ENCODE peak calls at places on chromosomes 4 and X, in six cellular contexts. K is cardiac muscle cell, B is GM13976, M is bronchial epithelial cell, E is fibroblast of pulmonary artery, A is BE2C. Q is an unnamed sample.

GRCh38 chr4:111512081-111512774 is 633.0 kb upstream of the FAM241A start:
- DNase-seq in K (no peak), B (no peak), M (peak), E (peak), A (no peak), Q (no peak)

GRCh38 chr4:150950657-150951056 is 64.4 kb downstream of the LRBA start:
- DNase-seq in K (peak), B (no peak), M (no peak), E (no peak), A (no peak), Q (no peak)

GRCh38 chrX:132843387-132843786 is 115.0 kb downstream of the HS6ST2 start:
- DNase-seq in K (no peak), B (no peak), M (peak), E (no peak), A (no peak), Q (no peak)

GRCh38 chr4:13887010-13887409 is 259.5 kb upstream of the BOD1L1 start:
- DNase-seq in K (no peak), B (no peak), M (no peak), E (no peak), A (no peak), Q (no peak)

GRCh38 chr4:112173593-112174559 is 28.6 kb downstream of the FAM241A start:
- DNase-seq in K (no peak), B (no peak), M (peak), E (no peak), A (no peak), Q (no peak)

GRCh38 chr4:64230709-64231310 is 178.4 kb downstream of the TECRL start:
- DNase-seq in K (peak), B (no peak), M (no peak), E (peak), A (no peak), Q (no peak)

GRCh38 chrX:51837926-51838325 is 55.5 kb upstream of the MAGED1 start:
- DNase-seq in K (no peak), B (no peak), M (no peak), E (peak), A (peak), Q (no peak)

GRCh38 chr4:104811727-104812126 is 317.0 kb upstream of the CXXC4 start:
- DNase-seq in K (no peak), B (no peak), M (no peak), E (no peak), A (peak), Q (no peak)

GRCh38 chr4:173171098-173171497 is 2.5 kb downstream of the GALNT7 start:
- DNase-seq in K (peak), B (no peak), M (peak), E (peak), A (no peak), Q (no peak)

GRCh38 chr4:173076903-173077629 is 91.5 kb upstream of the GALNT7 start:
- DNase-seq in K (no peak), B (no peak), M (peak), E (no peak), A (no peak), Q (no peak)

GRCh38 chr4:2337896-2338295 is 76.0 kb upstream of the MXD4 start:
- DNase-seq in K (no peak), B (no peak), M (no peak), E (no peak), A (no peak), Q (no peak)

GRCh38 chr4:183185018-183185417 is 86.0 kb downstream of the WWC2 start:
- DNase-seq in K (no peak), B (no peak), M (no peak), E (no peak), A (no peak), Q (no peak)

GRCh38 chr4:80035336-80035735 is 37.7 kb downstream of the ANTXR2 start:
- DNase-seq in K (peak), B (no peak), M (no peak), E (no peak), A (no peak), Q (no peak)

GRCh38 chr4:2996437-2996836 is 33.1 kb downstream of the GRK4 start:
- DNase-seq in K (no peak), B (no peak), M (no peak), E (no peak), A (no peak), Q (no peak)

GRCh38 chrX:33194289-33194688 is 17.1 kb downstream of the DMD start:
- DNase-seq in K (no peak), B (no peak), M (no peak), E (no peak), A (no peak), Q (no peak)

GRCh38 chr4:1596393-1596792 is 87.7 kb downstream of the FAM53A start:
- DNase-seq in K (no peak), B (no peak), M (no peak), E (no peak), A (no peak), Q (no peak)

GRCh38 chrX:109974906-109975655 is 27.8 kb upstream of the TMEM164 start:
- DNase-seq in K (no peak), B (no peak), M (no peak), E (no peak), A (no peak), Q (no peak)

GRCh38 chr4:185395255-185395955 is at the start of gene LRP2BP:
- DNase-seq in K (no peak), B (peak), M (peak), E (peak), A (no peak), Q (peak)

DNA sequence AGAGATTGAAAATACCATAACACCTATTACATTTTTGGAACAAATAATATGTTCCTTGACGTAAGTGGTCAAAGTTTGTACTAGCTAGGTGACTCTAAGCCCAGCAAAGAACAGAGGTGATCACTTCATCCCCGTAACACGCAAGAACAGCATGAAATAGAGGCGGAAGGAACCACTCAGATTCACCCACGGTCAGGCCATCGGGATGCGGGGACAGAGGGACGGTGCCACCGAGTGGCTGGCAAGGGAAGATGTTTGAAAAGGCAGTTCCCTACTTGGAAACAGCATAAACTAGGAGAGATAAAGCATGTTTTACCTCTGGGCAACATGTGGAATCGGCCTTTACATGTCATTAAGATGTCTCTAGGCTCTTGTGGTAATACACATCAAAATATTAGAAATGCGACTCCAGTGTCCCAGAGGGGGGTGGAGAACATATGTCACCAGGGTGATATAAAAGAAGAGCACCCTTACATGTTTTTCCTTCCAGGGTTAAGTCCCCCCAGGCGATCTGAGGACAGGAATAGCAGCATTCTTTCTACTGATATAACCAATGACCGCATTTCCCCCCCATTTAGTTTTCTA is 84.0 kb downstream of the PHKA2 start:
- DNase-seq in K (no peak), B (peak), M (peak), E (peak), A (peak), Q (peak)
- TF ChIP-seq CTCF in K (peak), B (no peak), M (peak), E (peak), A (peak), Q (peak)

GRCh38 chrX:152642931-152643525 is 5.3 kb downstream of the GABRQ start:
- DNase-seq in K (no peak), B (no peak), M (no peak), E (no peak), A (no peak), Q (no peak)

GRCh38 chrX:152639426-152639825 is 1.7 kb downstream of the GABRQ start:
- DNase-seq in K (no peak), B (no peak), M (no peak), E (no peak), A (no peak), Q (no peak)

GRCh38 chrX:152641256-152641875 is 3.7 kb downstream of the GABRQ start:
- DNase-seq in K (no peak), B (no peak), M (no peak), E (no peak), A (no peak), Q (no peak)

GRCh38 chrX:152640039-152640818 is 2.5 kb downstream of the GABRQ start:
- DNase-seq in K (no peak), B (no peak), M (peak), E (no peak), A (no peak), Q (no peak)

DNA sequence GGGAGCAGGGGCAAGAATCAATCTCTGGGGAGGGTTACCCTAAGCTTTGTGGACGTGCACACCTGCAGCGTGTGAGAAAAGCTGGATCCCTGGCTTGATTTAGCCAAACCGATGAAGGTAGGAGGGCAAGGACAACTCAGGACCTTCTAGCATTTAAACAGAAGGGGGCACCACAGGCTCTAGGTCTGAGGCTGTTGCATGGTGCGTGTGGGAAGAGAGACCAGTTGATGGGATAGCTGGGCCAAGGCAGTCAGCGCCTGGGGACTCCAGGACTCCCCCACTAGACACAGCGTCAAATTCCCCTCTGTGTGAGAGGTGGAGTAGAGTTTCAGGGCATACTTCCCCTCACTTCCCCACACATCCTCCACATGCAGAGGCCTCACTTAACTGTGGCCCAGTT is 4.3 kb downstream of the GABRQ start:
- DNase-seq in K (peak), B (peak), M (peak), E (peak), A (peak), Q (peak)
- TF ChIP-seq CTCF in K (peak), B (no peak), M (peak), E (no peak), A (peak), Q (no peak)

GRCh38 chrX:75038925-75039324 is 113.7 kb upstream of the NEXMIF start:
- DNase-seq in K (peak), B (peak), M (peak), E (peak), A (peak), Q (no peak)
- TF ChIP-seq CTCF in K (peak), B (peak), M (no peak), E (peak), A (peak), Q (peak)

DNA sequence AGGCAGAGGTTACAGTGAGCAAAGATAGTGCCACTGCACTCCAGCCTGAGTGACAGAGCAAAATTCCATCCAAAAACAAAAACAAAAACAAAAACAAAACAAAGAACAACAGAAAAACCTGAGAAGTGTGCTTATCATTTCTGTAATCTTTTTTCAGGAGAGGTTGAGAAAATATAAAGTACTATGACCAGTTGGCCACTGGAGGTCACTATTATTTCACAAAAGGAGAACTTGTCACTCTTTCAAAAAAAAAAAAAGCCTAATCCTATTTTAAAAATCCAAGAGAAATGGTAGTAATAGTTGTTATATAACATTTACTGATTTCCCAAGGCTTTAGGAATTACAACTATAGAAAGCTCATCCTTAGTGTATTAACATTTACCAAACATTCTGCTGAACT is 24.9 kb upstream of the RNF150 start:
- DNase-seq in K (peak), B (peak), M (peak), E (peak), A (no peak), Q (peak)
- TF ChIP-seq CTCF in K (peak), B (peak), M (peak), E (peak), A (peak), Q (peak)

GRCh38 chr4:26161030-26161824 is 159.6 kb upstream of the RBPJ start:
- DNase-seq in K (no peak), B (no peak), M (no peak), E (no peak), A (no peak), Q (no peak)
- TF ChIP-seq CTCF in K (peak), B (no peak), M (peak), E (peak), A (peak), Q (peak)

DNA sequence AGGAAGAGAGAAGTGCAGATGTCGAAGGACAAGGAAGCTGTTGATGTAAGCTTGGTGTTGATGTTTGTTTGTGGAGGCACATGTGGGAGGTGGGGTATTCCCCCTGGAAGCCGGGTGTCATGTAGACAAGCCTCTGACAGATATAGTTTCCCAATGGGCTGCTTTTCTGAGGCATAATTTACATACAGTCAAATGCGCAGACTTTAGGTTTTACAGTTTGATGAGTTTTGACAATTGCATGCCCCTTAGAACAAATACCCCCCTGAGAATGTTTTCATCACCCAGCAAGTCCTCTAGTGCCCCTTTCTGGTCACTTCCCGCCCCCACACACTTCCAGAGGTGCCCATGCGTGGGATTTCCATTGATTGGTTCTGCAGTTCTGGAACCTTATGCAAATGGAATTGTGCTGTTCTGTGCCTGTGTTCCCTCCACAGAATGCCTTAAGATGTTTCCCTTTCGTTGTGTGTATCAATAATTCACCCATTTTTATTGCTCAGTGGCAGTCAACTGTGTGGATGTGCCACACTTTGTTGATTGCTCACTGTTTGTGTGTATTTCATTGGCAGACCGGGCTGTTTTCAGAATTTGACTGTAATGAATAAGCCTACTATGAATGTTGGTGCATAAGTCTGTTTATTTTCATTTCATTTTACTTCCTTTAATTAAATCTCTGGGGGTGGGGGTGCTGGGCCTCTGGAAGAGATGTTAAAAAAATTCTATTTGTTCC is 8.5 kb downstream of the EVC start:
- DNase-seq in K (no peak), B (no peak), M (no peak), E (no peak), A (no peak), Q (no peak)
- TF ChIP-seq CTCF in K (no peak), B (no peak), M (no peak), E (no peak), A (no peak), Q (no peak)

GRCh38 chr4:102794999-102795398 is 32.4 kb downstream of the UBE2D3 start:
- DNase-seq in K (no peak), B (no peak), M (no peak), E (no peak), A (no peak), Q (no peak)
- TF ChIP-seq CTCF in K (no peak), B (no peak), M (no peak), E (no peak), A (no peak), Q (no peak)

DNA sequence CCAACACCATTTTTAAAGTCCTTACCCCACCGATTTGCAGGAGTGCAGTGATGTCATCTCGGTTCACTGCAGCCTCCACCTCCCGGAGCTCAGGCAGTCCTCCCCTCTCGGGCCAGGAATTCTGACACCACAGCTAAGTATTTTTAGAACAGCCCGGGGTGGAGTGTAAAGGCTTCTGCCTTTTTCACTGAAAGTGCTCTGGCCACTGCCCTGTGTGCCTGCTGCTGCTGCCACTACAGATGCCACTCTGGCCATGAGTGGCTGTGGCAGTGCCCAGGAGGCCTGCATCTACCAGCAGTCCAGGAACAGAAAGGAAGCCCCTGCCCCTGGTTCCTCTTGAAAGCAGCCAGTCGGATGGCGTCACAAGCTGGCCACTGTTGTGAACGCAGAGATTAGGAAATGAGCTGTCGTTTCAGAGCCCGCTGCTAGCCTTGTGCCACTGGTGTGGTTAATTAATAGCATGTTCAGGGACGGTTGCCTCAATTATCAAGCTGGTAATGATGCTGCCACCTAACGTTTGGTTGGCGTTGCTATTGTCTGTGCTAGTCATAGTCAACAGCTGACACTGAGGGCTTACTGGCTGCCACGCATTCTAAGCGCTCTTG is 23.6 kb upstream of the TBC1D14 start:
- DNase-seq in K (peak), B (peak), M (peak), E (peak), A (no peak), Q (peak)
- TF ChIP-seq CTCF in K (peak), B (no peak), M (peak), E (peak), A (peak), Q (peak)

Q was measured in GM10248.